ENCODE peak calls at places on chromosomes 16 and 17, in six cellular contexts. U is GM10248; R is sigmoid colon; D is NCI-H1092 treated with DMSO at 0.1 percent for 48 hours; B is stimulated activated CD4-positive, alpha-beta T cell treated with anti-CD3 and anti-CD28 coated beads, Interleukin-15, amount 100 ng/mL, for 1 hour; G is GM23248. H is an unnamed sample.

GRCh38 chr16:12228607-12229499 is 252.3 kb downstream of the SNX29 start:
- DNase-seq in B (no peak), D (peak), R (no peak), U (peak), G (peak), H (peak)

GRCh38 chr17:15490634-15491261 is 23.3 kb upstream of the CDRT4 start:
- DNase-seq in D (no peak), U (no peak), R (peak), G (peak), B (no peak), H (peak)

GRCh38 chr16:12617401-12617819 is 186.3 kb downstream of the CPPED1 start:
- DNase-seq in R (no peak), D (no peak), G (no peak), B (no peak), U (no peak), H (no peak)

GRCh38 chr16:4140652-4141051 is 24.4 kb upstream of the ADCY9 start:
- DNase-seq in G (no peak), U (no peak), B (no peak), D (no peak), R (no peak), H (peak)

GRCh38 chr16:85587763-85588474 is 25.2 kb upstream of the GSE1 start:
- DNase-seq in R (no peak), B (no peak), D (no peak), G (no peak), U (no peak), H (no peak)

GRCh38 chr17:36602924-36603384 is 1.6 kb downstream of the MRM1 start:
- DNase-seq in R (peak), B (peak), U (peak), D (peak), G (peak), H (peak)

GRCh38 chr17:32941419-32942032 is 13.6 kb downstream of the TMEM98 start:
- DNase-seq in B (no peak), D (no peak), G (no peak), U (no peak), R (no peak), H (no peak)

GRCh38 chr17:72429066-72429638 is 308.3 kb downstream of the SOX9 start:
- DNase-seq in D (no peak), B (no peak), U (no peak), G (no peak), R (no peak), H (no peak)